ENCODE peak calls at places on chromosomes 7 and 10, in nine cellular contexts. I is mucosa of descending colon, Q is NCI-H2171, W is EH, D is uterus, S is GOT3, U is left ventricle myocardium inferior, M is thoracic aorta, H is NCI-H2029. Z is an unnamed sample.

GRCh38 chr10:104059364-104059763 is 26.3 kb downstream of the COL17A1 start:
- DNase-seq in D (no peak), Q (no peak), W (no peak), S (no peak), U (no peak), H (no peak), I (no peak), M (no peak), Z (no peak)

GRCh38 chr7:155872678-155873369 is 60.6 kb upstream of the SHH start:
- DNase-seq in U (no peak), H (no peak), Q (no peak), M (no peak), W (no peak), S (no peak), I (no peak), D (no peak), Z (no peak)

GRCh38 chr7:107047902-107048782 is 3.6 kb downstream of the PRKAR2B start:
- DNase-seq in M (no peak), U (no peak), I (no peak), D (no peak), W (peak; percentile 58), S (no peak), Q (no peak), H (no peak), Z (no peak)

GRCh38 chr7:151451626-151452025 is 11.7 kb upstream of the CRYGN start:
- DNase-seq in U (no peak), D (no peak), S (no peak), H (no peak), M (no peak), I (no peak), Q (no peak), W (no peak), Z (no peak)

GRCh38 chr10:67770537-67770936 is 67.5 kb downstream of the DNAJC12 start:
- DNase-seq in Q (no peak), H (no peak), U (no peak), W (no peak), D (no peak), S (no peak), I (no peak), M (no peak), Z (no peak)

GRCh38 chr7:1781369-1781768 is 111.3 kb downstream of the ELFN1 start:
- DNase-seq in I (no peak), U (no peak), M (no peak), S (no peak), H (no peak), W (no peak), D (no peak), Q (no peak), Z (no peak)

GRCh38 chr10:8369666-8370065 is 315.2 kb downstream of the GATA3 start:
- DNase-seq in W (no peak), U (no peak), H (no peak), Q (no peak), D (no peak), M (no peak), S (no peak), I (no peak), Z (no peak)

GRCh38 chr7:141993354-141993753 is 2.3 kb upstream of the MGAM start:
- DNase-seq in Q (no peak), U (no peak), W (no peak), H (no peak), S (no peak), I (no peak), D (no peak), M (no peak), Z (no peak)

GRCh38 chr7:31120800-31121513 is 68.8 kb downstream of the ADCYAP1R1 start:
- DNase-seq in D (no peak), I (no peak), S (no peak), Q (no peak), H (no peak), M (no peak), U (no peak), W (no peak), Z (no peak)

GRCh38 chr7:50733552-50733951 is 49.1 kb downstream of the GRB10 start:
- DNase-seq in I (no peak), D (no peak), W (peak; percentile 37), Q (no peak), S (no peak), M (no peak), H (no peak), U (no peak), Z (no peak)

GRCh38 chr7:77330169-77330882 is 85.8 kb downstream of the GSAP start:
- DNase-seq in W (peak; percentile 38), S (no peak), U (no peak), Q (no peak), H (peak; percentile 68), D (no peak), I (no peak), M (no peak), Z (peak; percentile 37)

GRCh38 chr7:142438235-142438922 is 180.5 kb upstream of the PRSS58 start:
- DNase-seq in Q (no peak), D (no peak), U (no peak), M (no peak), S (no peak), I (peak; percentile 64), H (no peak), W (peak; percentile 70), Z (no peak)

GRCh38 chr10:84191106-84191505 is 3.2 kb upstream of the CDHR1 start:
- DNase-seq in I (no peak), S (no peak), M (no peak), Q (no peak), U (no peak), H (no peak), W (no peak), D (no peak), Z (no peak)

GRCh38 chr10:119489572-119490326 is 52.8 kb downstream of the RGS10 start:
- DNase-seq in S (no peak), D (peak; percentile 51), Q (no peak), U (peak; percentile 36), M (no peak), I (peak; percentile 43), H (no peak), W (peak; percentile 51), Z (no peak)

GRCh38 chr7:75617634-75618234 is 121.0 kb downstream of the HIP1 start:
- DNase-seq in I (peak; percentile 47), W (no peak), S (no peak), H (no peak), D (peak; percentile 31), U (peak; percentile 62), Q (no peak), M (peak; percentile 22), Z (peak; percentile 94)

GRCh38 chr10:123782549-123782948 is 109.1 kb downstream of the CPXM2 start:
- DNase-seq in Q (no peak), I (no peak), U (no peak), W (no peak), M (no peak), D (no peak), S (no peak), H (no peak), Z (no peak)

GRCh38 chr7:87876759-87877234 is 504 bp downstream of the DBF4 start:
- DNase-seq in M (no peak), I (peak; percentile 79), H (peak; percentile 38), U (peak; percentile 43), S (no peak), W (peak; percentile 69), D (peak; percentile 42), Q (peak; percentile 53), Z (peak; percentile 80)

GRCh38 chr10:30751678-30752331 is 122.3 kb upstream of the LYZL2 start:
- DNase-seq in S (no peak), U (peak; percentile 75), Q (peak; percentile 37), M (no peak), H (no peak), D (peak; percentile 82), I (peak; percentile 72), W (peak; percentile 67), Z (peak; percentile 80)

GRCh38 chr7:134473861-134474291 is 15.0 kb upstream of the AKR1B1 start:
- DNase-seq in H (no peak), U (no peak), D (no peak), W (peak; percentile 45), M (no peak), I (no peak), S (no peak), Q (no peak), Z (no peak)

GRCh38 chr7:34187908-34188307 is 282.6 kb downstream of the BMPER start:
- DNase-seq in H (no peak), W (peak; percentile 26), U (no peak), S (no peak), D (no peak), Q (no peak), M (no peak), I (no peak), Z (no peak)

GRCh38 chr10:30848396-30849032 is 183.2 kb downstream of the ZNF438 start:
- DNase-seq in W (no peak), M (no peak), I (no peak), U (no peak), Q (no peak), S (no peak), D (no peak), H (no peak), Z (no peak)

GRCh38 chr10:14386202-14386593 is 55.5 kb upstream of the FRMD4A start:
- DNase-seq in H (no peak), D (no peak), I (no peak), W (peak; percentile 97), Q (no peak), M (no peak), S (no peak), U (no peak), Z (no peak)

GRCh38 chr7:131157530-131158243 is 170.0 kb upstream of the MKLN1 start:
- DNase-seq in I (no peak), S (no peak), U (no peak), D (peak; percentile 18), H (no peak), M (peak; percentile 3), Q (no peak), W (peak; percentile 31), Z (peak; percentile 47)

GRCh38 chr7:97442-97841 is 94.9 kb upstream of the FAM20C start:
- DNase-seq in D (no peak), Q (no peak), S (no peak), I (no peak), M (no peak), W (no peak), H (no peak), U (no peak), Z (no peak)

GRCh38 chr7:10596827-10597226 is 376.8 kb upstream of the PHF14 start:
- DNase-seq in S (no peak), Q (no peak), I (no peak), W (no peak), M (no peak), U (no peak), H (no peak), D (no peak), Z (no peak)

GRCh38 chr10:95242581-95243317 is 48.1 kb downstream of the PDLIM1 start:
- DNase-seq in D (no peak), M (no peak), Q (no peak), I (peak; percentile 74), U (no peak), S (no peak), H (peak; percentile 23), W (peak; percentile 69), Z (no peak)

GRCh38 chr7:43764807-43765491 is 6.5 kb downstream of the BLVRA start:
- DNase-seq in M (no peak), S (no peak), W (peak; percentile 37), U (no peak), Q (no peak), I (no peak), D (no peak), H (no peak), Z (no peak)

GRCh38 chr7:5679741-5680473 is 101.6 kb downstream of the RNF216 start:
- DNase-seq in I (peak; percentile 38), Q (no peak), S (no peak), M (no peak), W (no peak), H (no peak), U (peak; percentile 52), D (no peak), Z (peak; percentile 83)

GRCh38 chr7:64183827-64184372 is 23.1 kb upstream of the ZNF735 start:
- DNase-seq in S (no peak), U (no peak), W (no peak), M (no peak), H (no peak), I (no peak), Q (no peak), D (no peak), Z (no peak)

GRCh38 chr10:76338187-76338586 is 906.8 kb downstream of the LRMDA start:
- DNase-seq in W (no peak), H (no peak), D (no peak), Q (no peak), S (no peak), M (no peak), U (no peak), I (no peak), Z (no peak)

GRCh38 chr7:142835487-142835886 is 19.4 kb upstream of the EPHB6 start:
- DNase-seq in D (no peak), H (no peak), W (no peak), U (no peak), M (no peak), S (no peak), Q (no peak), I (no peak), Z (no peak)